ENCODE peak calls at places on chromosomes 11 and 22, in four cellular contexts. One of them, this sample, is unnamed.

GRCh38 chr11:128451651-128452470 is 135.5 kb downstream of the ETS1 start:
- DNase-seq in skeletal muscle cell: peak
- DNase-seq in CD4-positive, alpha-beta memory T cell: no peak
- DNase-seq in NB4: no peak
- DNase-seq in this sample: no peak

GRCh38 chr11:67054851-67055523 is 1.7 kb upstream of the RHOD start:
- DNase-seq in skeletal muscle cell: no peak
- DNase-seq in CD4-positive, alpha-beta memory T cell: no peak
- DNase-seq in NB4: no peak
- DNase-seq in this sample: no peak

GRCh38 chr22:36383110-36383581 is 4.6 kb downstream of the MYH9 start:
- DNase-seq in skeletal muscle cell: no peak
- DNase-seq in CD4-positive, alpha-beta memory T cell: peak
- DNase-seq in NB4: peak
- DNase-seq in this sample: peak

GRCh38 chr11:26801601-26802000 is 79.7 kb upstream of the SLC5A12 start:
- DNase-seq in skeletal muscle cell: no peak
- DNase-seq in CD4-positive, alpha-beta memory T cell: no peak
- DNase-seq in NB4: no peak
- DNase-seq in this sample: no peak

GRCh38 chr11:65428578-65429068 is 6.0 kb downstream of the NEAT1 start:
- DNase-seq in skeletal muscle cell: no peak
- DNase-seq in CD4-positive, alpha-beta memory T cell: no peak
- DNase-seq in NB4: no peak
- DNase-seq in this sample: no peak

GRCh38 chr11:65439331-65440181 is 17.0 kb downstream of the NEAT1 start:
- DNase-seq in skeletal muscle cell: no peak
- DNase-seq in CD4-positive, alpha-beta memory T cell: no peak
- DNase-seq in NB4: no peak
- DNase-seq in this sample: no peak

GRCh38 chr11:126390418-126390817 is 34.9 kb downstream of the ST3GAL4 start:
- DNase-seq in skeletal muscle cell: no peak
- DNase-seq in CD4-positive, alpha-beta memory T cell: no peak
- DNase-seq in NB4: no peak
- DNase-seq in this sample: no peak

GRCh38 chr11:75011872-75012271 is 23.1 kb downstream of the NEU3 start:
- DNase-seq in skeletal muscle cell: no peak
- DNase-seq in CD4-positive, alpha-beta memory T cell: no peak
- DNase-seq in NB4: no peak
- DNase-seq in this sample: no peak

GRCh38 chr22:26842103-26842502 is 184.7 kb downstream of the MIAT start:
- DNase-seq in skeletal muscle cell: no peak
- DNase-seq in CD4-positive, alpha-beta memory T cell: no peak
- DNase-seq in NB4: no peak
- DNase-seq in this sample: no peak
- H3K4me3 ChIP-seq in skeletal muscle cell: no peak
- H3K4me3 ChIP-seq in CD4-positive, alpha-beta memory T cell: no peak
- H3K4me3 ChIP-seq in NB4: no peak
- H3K4me3 ChIP-seq in this sample: no peak

GRCh38 chr11:62852523-62853188 is 13.3 kb upstream of the WDR74 start:
- DNase-seq in skeletal muscle cell: no peak
- DNase-seq in CD4-positive, alpha-beta memory T cell: no peak
- DNase-seq in NB4: no peak
- DNase-seq in this sample: no peak
- H3K4me3 ChIP-seq in skeletal muscle cell: no peak
- H3K4me3 ChIP-seq in CD4-positive, alpha-beta memory T cell: no peak
- H3K4me3 ChIP-seq in NB4: peak
- H3K4me3 ChIP-seq in this sample: peak

GRCh38 chr11:117831661-117832415 is 7.3 kb upstream of the FXYD2 start:
- DNase-seq in skeletal muscle cell: no peak
- DNase-seq in CD4-positive, alpha-beta memory T cell: no peak
- DNase-seq in NB4: no peak
- DNase-seq in this sample: no peak
- H3K4me3 ChIP-seq in skeletal muscle cell: no peak
- H3K4me3 ChIP-seq in CD4-positive, alpha-beta memory T cell: no peak
- H3K4me3 ChIP-seq in NB4: no peak
- H3K4me3 ChIP-seq in this sample: no peak

DNA sequence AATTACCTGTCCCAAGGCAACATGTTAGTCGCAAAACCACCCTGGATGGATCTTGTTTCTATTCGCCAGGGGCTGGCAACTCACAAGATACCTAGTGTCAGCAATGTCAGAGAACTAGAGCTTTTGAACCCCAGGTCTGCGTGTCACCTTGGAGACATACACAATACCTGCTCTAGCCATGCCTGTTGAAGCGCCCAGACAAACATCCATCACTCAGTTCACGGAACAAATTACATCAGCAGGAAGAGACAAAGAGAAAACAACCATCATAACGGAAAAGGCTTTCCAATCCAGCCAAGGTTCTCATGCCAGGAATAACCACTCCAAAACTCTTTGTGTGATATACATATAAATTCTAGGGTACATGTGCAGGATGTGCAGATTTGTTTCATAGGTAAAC is 2.2 kb downstream of the CD59 start:
- DNase-seq in skeletal muscle cell: no peak
- DNase-seq in CD4-positive, alpha-beta memory T cell: no peak
- DNase-seq in NB4: no peak
- DNase-seq in this sample: no peak
- H3K4me3 ChIP-seq in skeletal muscle cell: peak
- H3K4me3 ChIP-seq in CD4-positive, alpha-beta memory T cell: peak
- H3K4me3 ChIP-seq in NB4: no peak
- H3K4me3 ChIP-seq in this sample: peak

GRCh38 chr11:61367406-61367805 is 5.2 kb downstream of the TMEM138 start:
- DNase-seq in skeletal muscle cell: no peak
- DNase-seq in CD4-positive, alpha-beta memory T cell: no peak
- DNase-seq in NB4: no peak
- DNase-seq in this sample: no peak

GRCh38 chr11:61361237-61361636 is 445 bp downstream of the CYB561A3 start:
- DNase-seq in skeletal muscle cell: no peak
- DNase-seq in CD4-positive, alpha-beta memory T cell: no peak
- DNase-seq in NB4: no peak
- DNase-seq in this sample: no peak

GRCh38 chr11:61362542-61362875 is 335 bp downstream of the TMEM138 start:
- DNase-seq in skeletal muscle cell: no peak
- DNase-seq in CD4-positive, alpha-beta memory T cell: peak
- DNase-seq in NB4: peak
- DNase-seq in this sample: peak

GRCh38 chr11:61361686-61362541 is at the start of the genes CYB561A3 and TMEM138:
- DNase-seq in skeletal muscle cell: peak
- DNase-seq in CD4-positive, alpha-beta memory T cell: peak
- DNase-seq in NB4: peak
- DNase-seq in this sample: peak

DNA sequence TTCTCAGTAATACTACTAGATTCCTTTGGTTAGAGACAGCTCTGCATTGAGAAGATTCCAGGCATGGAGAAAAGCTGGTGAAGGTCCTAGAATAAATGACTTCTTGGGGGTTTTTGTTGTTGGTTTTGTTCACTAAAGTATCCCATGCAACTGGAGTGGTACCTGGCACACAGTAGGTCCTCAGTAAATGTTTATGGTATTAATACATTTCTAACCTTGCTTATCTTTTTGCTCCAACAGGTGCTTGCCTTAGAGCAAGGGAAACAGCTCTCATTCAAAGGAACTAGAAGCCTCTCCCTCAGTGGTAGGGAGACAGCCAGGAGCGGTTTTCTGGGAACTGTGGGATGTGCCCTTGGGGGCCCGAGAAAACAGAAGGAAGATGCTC is 1.8 kb downstream of the TMEM138 start:
- DNase-seq in skeletal muscle cell: no peak
- DNase-seq in CD4-positive, alpha-beta memory T cell: no peak
- DNase-seq in NB4: no peak
- DNase-seq in this sample: no peak
- H3K4me3 ChIP-seq in skeletal muscle cell: no peak
- H3K4me3 ChIP-seq in CD4-positive, alpha-beta memory T cell: no peak
- H3K4me3 ChIP-seq in NB4: peak
- H3K4me3 ChIP-seq in this sample: no peak

DNA sequence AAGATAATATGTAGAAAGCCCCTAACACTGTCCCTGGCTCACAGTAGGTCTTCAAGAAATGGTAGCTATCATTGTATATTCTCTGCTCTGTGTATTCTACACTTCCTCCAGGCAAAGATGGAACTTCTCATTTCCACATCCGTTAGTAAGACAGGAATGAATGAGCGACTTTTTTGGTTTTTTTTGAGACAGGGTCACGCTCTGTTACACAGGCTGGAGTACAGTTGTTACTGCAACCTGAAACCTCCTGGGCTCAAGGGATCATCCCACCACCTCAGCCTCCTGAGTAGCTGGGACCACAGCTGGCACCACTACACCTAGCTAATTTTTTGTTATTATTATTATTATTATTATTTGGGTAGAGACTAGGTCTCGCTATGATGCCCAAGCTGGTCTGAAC is 2.3 kb upstream of the CLPB start:
- DNase-seq in skeletal muscle cell: no peak
- DNase-seq in CD4-positive, alpha-beta memory T cell: no peak
- DNase-seq in NB4: no peak
- DNase-seq in this sample: no peak
- H3K4me3 ChIP-seq in skeletal muscle cell: no peak
- H3K4me3 ChIP-seq in CD4-positive, alpha-beta memory T cell: no peak
- H3K4me3 ChIP-seq in NB4: no peak
- H3K4me3 ChIP-seq in this sample: no peak

DNA sequence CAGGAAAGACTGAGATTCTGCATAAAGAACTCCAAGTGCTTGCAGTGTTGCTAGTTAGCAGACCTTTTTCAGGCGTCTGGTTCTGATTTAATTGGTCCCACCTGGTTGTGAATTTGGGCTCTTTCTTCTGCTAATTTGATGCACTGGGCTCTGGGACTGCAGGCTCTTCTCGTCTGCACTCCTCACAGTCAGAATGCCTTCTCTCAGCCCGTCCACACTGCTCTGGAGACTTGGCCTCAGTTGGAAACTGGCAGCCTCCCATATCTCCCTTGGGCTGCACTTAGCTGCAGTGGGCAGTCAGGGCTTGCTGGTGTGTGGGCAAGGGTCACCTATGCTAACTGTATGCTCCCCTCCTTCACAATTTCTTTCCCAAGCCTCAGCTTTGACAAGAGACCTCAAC is 1.5 kb downstream of the TRIM6 start:
- DNase-seq in skeletal muscle cell: no peak
- DNase-seq in CD4-positive, alpha-beta memory T cell: no peak
- DNase-seq in NB4: no peak
- DNase-seq in this sample: no peak
- H3K4me3 ChIP-seq in skeletal muscle cell: no peak
- H3K4me3 ChIP-seq in CD4-positive, alpha-beta memory T cell: no peak
- H3K4me3 ChIP-seq in NB4: no peak
- H3K4me3 ChIP-seq in this sample: no peak

This sample was measured in CD4-positive, CD25-positive, alpha-beta regulatory T cell.